ENCODE peak calls at places on chromosomes 1 and 21, in nine cellular contexts. D, N, F, U, A, S, X, Y and G are unnamed samples.

GRCh38 chr1:55926906-55927471 is 652.4 kb downstream of the PLPP3 start:
- DNase-seq in S (no peak), X (no peak), U (no peak), F (no peak), D (no peak), Y (no peak), A (no peak), N (no peak), G (no peak)

GRCh38 chr1:9289724-9290493 is 2.8 kb upstream of the SPSB1 start:
- DNase-seq in Y (no peak), S (peak), X (peak), N (peak), A (peak), D (no peak), F (peak), U (peak), G (peak)

GRCh38 chr1:21620461-21620860 is 48.7 kb downstream of the RAP1GAP start:
- DNase-seq in D (no peak), S (no peak), U (no peak), A (no peak), Y (no peak), X (peak), F (no peak), N (no peak), G (no peak)

GRCh38 chr1:183097438-183098051 is 74.3 kb downstream of the LAMC1 start:
- DNase-seq in A (no peak), Y (no peak), U (peak), X (no peak), N (no peak), S (no peak), D (no peak), F (no peak), G (no peak)

GRCh38 chr1:177077734-177078489 is 86.6 kb downstream of the ASTN1 start:
- DNase-seq in S (no peak), D (no peak), F (no peak), X (no peak), Y (no peak), N (no peak), A (no peak), U (no peak), G (no peak)

GRCh38 chr21:44555200-44555875 is 3.3 kb downstream of the KRTAP10-3 start:
- DNase-seq in F (no peak), S (no peak), X (no peak), U (no peak), Y (no peak), N (no peak), A (no peak), D (no peak), G (peak)

GRCh38 chr1:47738560-47739182 is 258.5 kb downstream of the TRABD2B start:
- DNase-seq in S (peak), X (peak), D (peak), F (peak), A (peak), U (peak), Y (no peak), N (peak), G (no peak)

GRCh38 chr1:236027096-236027495 is 37.8 kb downstream of the NID1 start:
- DNase-seq in D (no peak), N (peak), Y (no peak), S (no peak), A (no peak), X (no peak), F (no peak), U (no peak), G (no peak)

GRCh38 chr1:62725255-62725654 is 37.1 kb upstream of the DOCK7 start:
- DNase-seq in Y (no peak), F (no peak), S (no peak), U (peak), D (no peak), X (no peak), N (peak), A (no peak), G (no peak)

GRCh38 chr1:244010191-244010590 is 40.9 kb upstream of the ZBTB18 start:
- DNase-seq in A (no peak), F (peak), N (no peak), X (no peak), Y (no peak), U (peak), D (no peak), S (no peak), G (no peak)

GRCh38 chr1:236692722-236693121 is 6.4 kb downstream of the ACTN2 start:
- DNase-seq in Y (no peak), N (no peak), F (no peak), A (no peak), U (no peak), X (no peak), D (no peak), S (no peak), G (no peak)

GRCh38 chr21:35737899-35738341 is 322.4 kb downstream of the SETD4 start:
- DNase-seq in U (no peak), A (peak), N (peak), D (no peak), Y (no peak), F (no peak), X (no peak), S (no peak), G (no peak)

GRCh38 chr1:167059045-167059728 is 31.0 kb downstream of the GPA33 start:
- DNase-seq in A (peak), Y (peak), X (peak), F (peak), U (peak), N (peak), D (peak), S (peak), G (peak)

GRCh38 chr1:227370463-227371254 is 52.4 kb upstream of the CDC42BPA start:
- DNase-seq in Y (no peak), A (no peak), U (peak), S (no peak), N (no peak), D (no peak), F (no peak), X (no peak), G (no peak)

GRCh38 chr1:61043010-61043820 is 39.1 kb upstream of the NFIA start:
- DNase-seq in S (peak), D (peak), N (peak), Y (peak), F (peak), U (peak), A (peak), X (peak), G (peak)

GRCh38 chr21:25283720-25284119 is 323.6 kb downstream of the MRPL39 start:
- DNase-seq in F (no peak), D (no peak), U (peak), X (no peak), S (no peak), Y (no peak), N (peak), A (no peak), G (no peak)

GRCh38 chr1:117405042-117405441 is 37.8 kb downstream of the MAN1A2 start:
- DNase-seq in S (no peak), X (no peak), F (no peak), U (no peak), A (no peak), D (no peak), N (no peak), Y (no peak), G (no peak)

GRCh38 chr1:18535391-18536210 is 54.9 kb downstream of the KLHDC7A start:
- DNase-seq in U (no peak), A (no peak), N (no peak), Y (no peak), D (peak), S (no peak), X (no peak), F (no peak), G (no peak)

GRCh38 chr1:202189012-202189790 is 4.4 kb upstream of the LGR6 start:
- DNase-seq in U (peak), A (peak), D (peak), Y (no peak), F (peak), N (peak), S (peak), X (peak), G (peak)

GRCh38 chr1:226690460-226690982 is 48.6 kb downstream of the ITPKB start:
- DNase-seq in U (peak), A (no peak), F (no peak), S (no peak), Y (no peak), X (no peak), D (no peak), N (no peak), G (peak)

GRCh38 chr1:160779662-160780397 is 16.1 kb upstream of the LY9 start:
- DNase-seq in Y (peak), N (peak), S (peak), U (no peak), F (peak), D (peak), A (no peak), X (no peak), G (no peak)

GRCh38 chr1:211610779-211611556 is 32.0 kb upstream of the SLC30A1 start:
- DNase-seq in F (no peak), Y (no peak), A (no peak), U (peak), D (no peak), X (peak), S (no peak), N (peak), G (no peak)
- TF ChIP-seq POLR2A in F (no peak), Y (no peak), A (no peak), U (no peak), D (no peak), X (no peak), S (no peak), N (no peak), G (no peak)

GRCh38 chr1:65148548-65149390 is 766 bp downstream of the AK4 start:
- DNase-seq in A (peak), N (peak), U (peak), X (peak), F (peak), S (peak), D (peak), Y (no peak), G (peak)
- TF ChIP-seq POLR2A in A (no peak), N (peak), U (no peak), X (no peak), F (no peak), S (peak), D (no peak), Y (no peak), G (no peak)

GRCh38 chr1:29142714-29143113 is 19.0 kb upstream of the TMEM200B start:
- DNase-seq in U (no peak), S (no peak), A (no peak), Y (no peak), X (no peak), F (no peak), N (no peak), D (no peak), G (no peak)

GRCh38 chr1:29148656-29149491 is 25.2 kb upstream of the TMEM200B start:
- DNase-seq in U (no peak), N (no peak), S (no peak), F (no peak), X (no peak), Y (no peak), A (no peak), D (no peak), G (no peak)

DNA sequence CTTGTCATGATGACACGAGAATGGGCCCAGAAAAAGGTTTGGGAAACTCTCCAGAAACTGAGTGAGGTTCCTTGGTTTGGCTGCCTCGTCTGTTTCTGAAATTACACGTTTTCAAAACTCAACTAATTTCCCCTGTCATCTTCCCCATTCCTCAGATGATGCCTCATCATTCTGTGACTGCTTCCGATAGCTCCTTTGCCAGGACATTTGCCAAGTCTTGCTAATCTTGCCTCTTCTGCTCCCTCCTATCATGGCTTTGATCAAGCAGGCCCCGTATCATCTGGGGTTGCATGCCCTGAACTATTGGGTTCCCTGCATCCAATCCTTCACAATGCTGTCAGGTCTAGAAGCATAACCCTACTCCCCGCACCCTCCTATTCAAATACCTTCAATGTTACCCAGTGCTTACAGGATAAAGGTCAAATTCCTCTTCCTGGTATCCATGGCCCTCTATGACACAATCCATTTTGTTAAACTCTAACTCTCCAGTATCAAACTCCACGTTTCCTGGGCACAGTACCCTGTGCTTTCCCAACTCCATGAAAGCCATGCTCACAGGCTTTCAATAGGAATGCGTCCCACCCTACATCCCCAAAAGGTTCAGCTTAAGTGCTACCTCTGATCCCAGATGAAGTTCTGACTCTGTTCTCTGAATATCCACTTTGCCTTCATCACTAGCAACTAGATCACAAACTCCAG is 22.2 kb upstream of the TMEM200B start:
- DNase-seq in A (no peak), S (peak), X (peak), Y (no peak), U (peak), F (peak), N (no peak), D (no peak), G (peak)
- TF ChIP-seq POLR2A in A (no peak), S (no peak), X (no peak), Y (no peak), U (no peak), F (no peak), N (no peak), D (no peak), G (no peak)

DNA sequence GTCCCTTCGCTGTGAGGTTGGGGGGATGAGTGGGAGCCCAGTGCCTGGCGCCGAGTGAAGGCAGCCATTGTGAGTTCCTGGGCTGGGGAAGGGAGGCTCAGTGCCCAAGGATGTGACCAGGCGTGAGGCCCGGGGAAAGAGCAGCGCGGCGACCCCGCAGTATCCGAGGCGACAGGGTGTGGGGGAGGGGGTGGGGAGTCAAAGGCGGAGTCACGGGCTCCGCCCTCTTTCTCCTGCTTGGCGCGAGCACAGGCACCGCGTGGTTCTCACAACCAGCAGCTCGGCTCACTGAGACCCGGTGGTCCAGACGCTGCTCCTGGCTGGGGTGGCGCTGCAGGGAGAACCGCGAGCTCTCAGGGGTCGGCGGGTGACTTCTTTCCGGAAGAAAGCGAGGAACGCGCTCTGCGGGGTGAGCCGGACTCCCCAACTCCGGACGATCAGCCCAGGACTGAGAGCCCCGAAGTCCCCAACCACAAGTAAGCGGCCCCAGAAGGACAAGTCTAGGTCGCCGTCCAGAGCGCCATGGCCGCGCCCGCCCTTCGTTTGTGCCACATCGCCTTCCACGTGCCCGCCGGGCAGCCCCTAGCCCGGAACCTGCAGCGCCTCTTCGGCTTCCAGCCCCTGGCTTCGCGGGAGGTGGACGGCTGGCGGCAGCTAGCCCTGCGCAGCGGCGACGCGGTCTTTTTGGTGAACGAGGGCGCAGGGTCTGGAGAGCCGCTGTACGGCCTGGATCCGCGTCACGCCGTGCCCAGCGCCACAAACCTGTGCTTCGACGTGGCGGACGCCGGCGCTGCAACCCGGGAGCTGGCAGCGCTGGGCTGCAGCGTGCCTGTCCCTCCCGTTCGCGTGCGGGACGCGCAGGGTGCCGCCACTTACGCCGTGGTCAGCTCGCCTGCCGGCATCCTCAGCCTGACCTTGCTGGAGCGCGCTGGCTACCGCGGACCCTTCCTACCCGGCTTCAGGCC is at the start of gene HPDL:
- DNase-seq in D (peak), Y (no peak), X (peak), N (peak), F (peak), U (peak), S (peak), A (peak), G (no peak)
- TF ChIP-seq POLR2A in D (peak), Y (no peak), X (no peak), N (peak), F (peak), U (no peak), S (peak), A (no peak), G (no peak)